ENCODE peak calls at places on chromosomes 4 and X, in five cellular contexts. One of them, this sample, is unnamed.

GRCh38 chr4:188975271-188975670 is 836.0 kb downstream of the TRIML1 start:
- DNase-seq in mesenchymal stem cell: no peak
- DNase-seq in H1: no peak
- DNase-seq in neuronal stem cell: no peak
- DNase-seq in H9: peak
- DNase-seq in this sample: no peak

GRCh38 chrX:9612146-9612505 is 147.3 kb downstream of the TBL1X start:
- DNase-seq in mesenchymal stem cell: no peak
- DNase-seq in neuronal stem cell: no peak
- DNase-seq in H1: no peak
- DNase-seq in H9: no peak
- DNase-seq in this sample: no peak

GRCh38 chr4:107740381-107740780 is 20.3 kb upstream of the PAPSS1 start:
- DNase-seq in mesenchymal stem cell: peak
- DNase-seq in neuronal stem cell: no peak
- DNase-seq in H9: no peak
- DNase-seq in H1: no peak
- DNase-seq in this sample: no peak

GRCh38 chr4:6532102-6532501 is 42.9 kb upstream of the MAN2B2 start:
- DNase-seq in neuronal stem cell: no peak
- DNase-seq in H9: no peak
- DNase-seq in mesenchymal stem cell: no peak
- DNase-seq in H1: no peak
- DNase-seq in this sample: no peak

GRCh38 chr4:184504385-184504784 is 30.0 kb upstream of the IRF2 start:
- DNase-seq in H1: no peak
- DNase-seq in mesenchymal stem cell: no peak
- DNase-seq in neuronal stem cell: no peak
- DNase-seq in H9: no peak
- DNase-seq in this sample: no peak

GRCh38 chrX:34578237-34578636 is 78.8 kb downstream of the TMEM47 start:
- DNase-seq in H1: no peak
- DNase-seq in H9: no peak
- DNase-seq in neuronal stem cell: peak
- DNase-seq in mesenchymal stem cell: peak
- DNase-seq in this sample: no peak

GRCh38 chr4:17055788-17056187 is 157.3 kb upstream of the LDB2 start:
- DNase-seq in neuronal stem cell: no peak
- DNase-seq in mesenchymal stem cell: peak
- DNase-seq in H1: no peak
- DNase-seq in H9: no peak
- DNase-seq in this sample: no peak

GRCh38 chr4:176635372-176636261 is 157.1 kb downstream of the VEGFC start:
- DNase-seq in H1: no peak
- DNase-seq in neuronal stem cell: no peak
- DNase-seq in H9: no peak
- DNase-seq in mesenchymal stem cell: peak
- DNase-seq in this sample: no peak

GRCh38 chr4:40826821-40827220 is 77.1 kb downstream of the NSUN7 start:
- DNase-seq in mesenchymal stem cell: no peak
- DNase-seq in neuronal stem cell: no peak
- DNase-seq in H9: no peak
- DNase-seq in H1: no peak
- DNase-seq in this sample: no peak

GRCh38 chr4:122584517-122584916 is 36.3 kb downstream of the IL21 start:
- DNase-seq in neuronal stem cell: no peak
- DNase-seq in H9: no peak
- DNase-seq in mesenchymal stem cell: peak
- DNase-seq in H1: no peak
- DNase-seq in this sample: no peak

GRCh38 chrX:19593684-19594083 is 78.4 kb upstream of the MAP3K15 start:
- DNase-seq in neuronal stem cell: no peak
- DNase-seq in H9: no peak
- DNase-seq in mesenchymal stem cell: peak
- DNase-seq in H1: no peak
- DNase-seq in this sample: peak

GRCh38 chrX:139600105-139600504 is 69.6 kb downstream of the F9 start:
- DNase-seq in H9: no peak
- DNase-seq in neuronal stem cell: no peak
- DNase-seq in H1: no peak
- DNase-seq in mesenchymal stem cell: no peak
- DNase-seq in this sample: no peak

GRCh38 chr4:72442147-72442546 is 126.9 kb downstream of the ADAMTS3 start:
- DNase-seq in H9: no peak
- DNase-seq in neuronal stem cell: no peak
- DNase-seq in H1: no peak
- DNase-seq in mesenchymal stem cell: no peak
- DNase-seq in this sample: no peak

GRCh38 chr4:2816401-2816954 is 23.6 kb downstream of the SH3BP2 start:
- DNase-seq in mesenchymal stem cell: no peak
- DNase-seq in neuronal stem cell: no peak
- DNase-seq in H1: no peak
- DNase-seq in H9: no peak
- DNase-seq in this sample: no peak

GRCh38 chr4:174600391-174600790 is 78.1 kb upstream of the HPGD start:
- DNase-seq in H9: no peak
- DNase-seq in H1: no peak
- DNase-seq in neuronal stem cell: no peak
- DNase-seq in mesenchymal stem cell: no peak
- DNase-seq in this sample: no peak

GRCh38 chr4:126794363-126794762 is 838.4 kb upstream of the INTU start:
- DNase-seq in mesenchymal stem cell: peak
- DNase-seq in neuronal stem cell: no peak
- DNase-seq in H1: no peak
- DNase-seq in H9: no peak
- DNase-seq in this sample: no peak

GRCh38 chr4:40845136-40845910 is 95.6 kb downstream of the NSUN7 start:
- DNase-seq in H9: no peak
- DNase-seq in neuronal stem cell: no peak
- DNase-seq in H1: no peak
- DNase-seq in mesenchymal stem cell: no peak
- DNase-seq in this sample: no peak

GRCh38 chr4:20681263-20681662 is 19.0 kb upstream of the PACRGL start:
- DNase-seq in neuronal stem cell: no peak
- DNase-seq in H1: no peak
- DNase-seq in H9: no peak
- DNase-seq in mesenchymal stem cell: no peak
- DNase-seq in this sample: no peak
- H2BK12ac ChIP-seq in neuronal stem cell: no peak
- H2BK12ac ChIP-seq in H1: no peak
- H2BK12ac ChIP-seq in H9: no peak
- H2BK12ac ChIP-seq in mesenchymal stem cell: no peak
- H2BK12ac ChIP-seq in this sample: no peak

GRCh38 chr4:128810331-128810870 is 901 bp downstream of the JADE1 start:
- DNase-seq in H9: no peak
- DNase-seq in mesenchymal stem cell: peak
- DNase-seq in neuronal stem cell: no peak
- DNase-seq in H1: no peak
- DNase-seq in this sample: peak
- H4K8ac ChIP-seq in H9: no peak
- H4K8ac ChIP-seq in mesenchymal stem cell: no peak
- H4K8ac ChIP-seq in neuronal stem cell: no peak
- H4K8ac ChIP-seq in H1: no peak
- H4K8ac ChIP-seq in this sample: peak

DNA sequence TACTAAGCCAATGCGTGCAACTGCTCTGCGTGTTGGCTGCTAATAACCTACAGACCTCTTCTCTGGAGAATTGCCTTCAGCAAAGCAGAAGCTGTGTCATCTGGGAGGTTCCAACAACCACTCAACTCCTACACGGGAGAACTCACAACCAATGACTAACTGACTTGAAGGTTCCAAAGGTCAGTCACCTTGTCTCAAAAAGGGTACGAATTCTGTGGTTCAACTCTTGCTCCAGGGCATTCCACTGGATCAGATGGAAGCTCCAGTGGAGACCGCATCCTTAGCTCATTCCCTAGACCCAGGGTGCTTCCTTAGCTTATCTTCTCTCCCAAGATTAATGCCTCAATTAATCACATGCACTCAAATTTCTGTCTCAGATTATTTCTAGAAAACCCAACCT is 222.7 kb downstream of the CHIC2 start:
- DNase-seq in mesenchymal stem cell: no peak
- DNase-seq in H9: no peak
- DNase-seq in neuronal stem cell: no peak
- DNase-seq in H1: no peak
- DNase-seq in this sample: no peak
- H2AK5ac ChIP-seq in mesenchymal stem cell: peak
- H2AK5ac ChIP-seq in H9: no peak
- H2AK5ac ChIP-seq in neuronal stem cell: no peak
- H2AK5ac ChIP-seq in H1: no peak
- H2AK5ac ChIP-seq in this sample: no peak

GRCh38 chr4:25092139-25092538 is 61.4 kb upstream of the LGI2 start:
- DNase-seq in mesenchymal stem cell: no peak
- DNase-seq in neuronal stem cell: no peak
- DNase-seq in H1: no peak
- DNase-seq in H9: no peak
- DNase-seq in this sample: no peak
- H2BK12ac ChIP-seq in mesenchymal stem cell: no peak
- H2BK12ac ChIP-seq in neuronal stem cell: no peak
- H2BK12ac ChIP-seq in H1: no peak
- H2BK12ac ChIP-seq in H9: no peak
- H2BK12ac ChIP-seq in this sample: peak